ENCODE peak calls at places on chromosomes 2 and 18, in four cellular contexts. C is HepG2, J is A549, K is K562. Y is an unnamed sample.

GRCh38 chr2:74264281-74264680 is 65.9 kb downstream of the MTHFD2 start:
- DNase-seq in C (no peak), J (no peak), K (no peak), Y (no peak)

GRCh38 chr18:765764-766549 is 46.1 kb downstream of the YES1 start:
- DNase-seq in C (no peak), J (no peak), K (peak), Y (no peak)

GRCh38 chr18:55862693-55863485 is 274.9 kb upstream of the TCF4 start:
- DNase-seq in C (no peak), J (no peak), K (no peak), Y (peak)

GRCh38 chr18:66826211-66826610 is 222.3 kb upstream of the CDH19 start:
- DNase-seq in C (no peak), J (no peak), K (no peak), Y (no peak)

GRCh38 chr2:67039701-67040100 is 357.4 kb upstream of the ETAA1 start:
- DNase-seq in C (no peak), J (no peak), K (no peak), Y (no peak)

GRCh38 chr18:57242285-57242684 is 95.4 kb downstream of the BOD1L2 start:
- DNase-seq in C (no peak), J (no peak), K (no peak), Y (no peak)

GRCh38 chr2:237072067-237072931 is 13.4 kb upstream of the COPS8 start:
- DNase-seq in C (peak), J (peak), K (peak), Y (peak)

GRCh38 chr2:188326669-188327301 is 35.1 kb downstream of the GULP1 start:
- DNase-seq in C (no peak), J (peak), K (peak), Y (no peak)

GRCh38 chr2:66794571-66794970 is 359.6 kb downstream of the MEIS1 start:
- DNase-seq in C (no peak), J (no peak), K (no peak), Y (no peak)

GRCh38 chr2:127721311-127721977 is 20.1 kb downstream of the SFT2D3 start:
- DNase-seq in C (no peak), J (no peak), K (no peak), Y (no peak)

GRCh38 chr2:240210198-240210965 is 69.9 kb upstream of the OTOS start:
- DNase-seq in C (no peak), J (no peak), K (no peak), Y (no peak)

GRCh38 chr2:49702740-49703139 is 548.4 kb upstream of the FSHR start:
- DNase-seq in C (peak), J (peak), K (no peak), Y (no peak)

GRCh38 chr2:122172812-122173211 is 417.4 kb downstream of the TSN start:
- DNase-seq in C (no peak), J (no peak), K (no peak), Y (no peak)

GRCh38 chr2:46848446-46848845 is 67.2 kb downstream of the MCFD2 start:
- DNase-seq in C (no peak), J (no peak), K (no peak), Y (no peak)

GRCh38 chr2:132923787-132924186 is 253.8 kb upstream of the LYPD1 start:
- DNase-seq in C (no peak), J (no peak), K (no peak), Y (no peak)

GRCh38 chr2:11672404-11672803 is 2.4 kb upstream of the NTSR2 start:
- DNase-seq in C (no peak), J (no peak), K (no peak), Y (no peak)

GRCh38 chr2:181785677-181786344 is 105.5 kb upstream of the NEUROD1 start:
- DNase-seq in C (no peak), J (peak), K (no peak), Y (no peak)

GRCh38 chr2:172613610-172614231 is 57.8 kb downstream of the PDK1 start:
- DNase-seq in C (no peak), J (no peak), K (no peak), Y (no peak)

GRCh38 chr2:119349289-119349688 is 17.3 kb downstream of the C2orf76 start:
- DNase-seq in C (no peak), J (no peak), K (no peak), Y (no peak)

GRCh38 chr2:136448435-136448834 is 316.9 kb upstream of the THSD7B start:
- DNase-seq in C (no peak), J (no peak), K (no peak), Y (no peak)

GRCh38 chr2:172437419-172438063 is 10.2 kb downstream of the ITGA6 start:
- DNase-seq in C (no peak), J (no peak), K (no peak), Y (no peak)

GRCh38 chr2:9422321-9423099 is 818 bp downstream of the ITGB1BP1 start:
- DNase-seq in C (peak), J (peak), K (peak), Y (peak)

GRCh38 chr2:96549967-96550786 is 13.6 kb downstream of the ARID5A start:
- DNase-seq in C (peak), J (peak), K (peak), Y (peak)

GRCh38 chr2:128420131-128420530 is 101.5 kb upstream of the HS6ST1 start:
- DNase-seq in C (no peak), J (no peak), K (no peak), Y (no peak)

GRCh38 chr2:42951263-42951938 is 159.0 kb upstream of the HAAO start:
- DNase-seq in C (no peak), J (no peak), K (no peak), Y (no peak)

GRCh38 chr2:48452108-48452507 is 77.8 kb upstream of the STON1 start:
- DNase-seq in C (no peak), J (no peak), K (no peak), Y (no peak)

GRCh38 chr2:101515512-101515911 is 40.6 kb upstream of the RFX8 start:
- DNase-seq in C (no peak), J (no peak), K (no peak), Y (no peak)

GRCh38 chr2:40556739-40557138 is 104.8 kb upstream of the SLC8A1 start:
- DNase-seq in C (no peak), J (no peak), K (no peak), Y (no peak)

GRCh38 chr2:157194097-157194688 is 63.3 kb upstream of the GALNT5 start:
- DNase-seq in C (peak), J (peak), K (peak), Y (no peak)

GRCh38 chr2:204299766-204300165 is 245.5 kb upstream of the PARD3B start:
- DNase-seq in C (no peak), J (no peak), K (no peak), Y (no peak)

GRCh38 chr2:192194866-192195547 is at the start of gene TMEFF2:
- DNase-seq in C (peak), J (peak), K (peak), Y (peak)

GRCh38 chr18:54968807-54969206 is 9.5 kb upstream of the CCDC68 start:
- DNase-seq in C (no peak), J (no peak), K (no peak), Y (no peak)

GRCh38 chr18:48490641-48491040 is 48.2 kb upstream of the CTIF start:
- DNase-seq in C (no peak), J (no peak), K (no peak), Y (no peak)

GRCh38 chr2:48292429-48292828 is 237.5 kb upstream of the STON1 start:
- DNase-seq in C (no peak), J (no peak), K (no peak), Y (no peak)

GRCh38 chr2:58448065-58448507 is 207.0 kb upstream of the FANCL start:
- DNase-seq in C (peak), J (peak), K (peak), Y (peak)

DNA sequence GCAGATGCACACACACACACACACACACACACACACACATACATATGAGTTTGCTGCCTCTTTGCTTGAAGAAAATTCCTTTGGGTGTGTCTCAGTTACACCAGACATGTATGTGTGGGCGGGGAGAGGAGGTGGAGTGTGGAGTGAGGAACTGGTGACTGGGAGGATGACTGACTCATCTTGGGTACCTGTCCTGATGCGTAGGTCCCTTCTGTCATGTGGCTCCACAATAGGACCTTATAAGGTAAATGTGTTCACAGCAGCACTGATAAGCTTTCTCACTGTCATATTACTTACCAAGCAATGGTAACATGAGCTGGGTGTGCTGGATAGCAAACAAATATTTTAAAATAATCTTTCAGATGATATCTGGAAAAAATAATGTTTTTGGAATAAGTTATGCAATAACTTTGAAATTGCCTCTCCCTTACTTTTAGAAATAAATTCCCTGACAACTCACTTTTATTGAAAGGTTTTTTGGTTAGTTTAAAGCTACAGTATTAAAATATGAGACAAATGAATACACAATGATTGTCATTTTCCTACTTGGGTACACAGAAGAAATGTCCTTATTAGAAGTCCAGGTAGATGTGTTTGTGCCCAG is 45.2 kb downstream of the SLC9A2 start:
- DNase-seq in C (peak), J (peak), K (peak), Y (no peak)
- TF ChIP-seq HMGXB4 in C (no peak), J (no peak), K (no peak), Y (no peak)

GRCh38 chr2:7552825-7553550 is 635.8 kb downstream of the RNF144A start:
- DNase-seq in C (no peak), J (no peak), K (no peak), Y (no peak)
- TF ChIP-seq HMGXB4 in C (no peak), J (no peak), K (no peak), Y (no peak)

DNA sequence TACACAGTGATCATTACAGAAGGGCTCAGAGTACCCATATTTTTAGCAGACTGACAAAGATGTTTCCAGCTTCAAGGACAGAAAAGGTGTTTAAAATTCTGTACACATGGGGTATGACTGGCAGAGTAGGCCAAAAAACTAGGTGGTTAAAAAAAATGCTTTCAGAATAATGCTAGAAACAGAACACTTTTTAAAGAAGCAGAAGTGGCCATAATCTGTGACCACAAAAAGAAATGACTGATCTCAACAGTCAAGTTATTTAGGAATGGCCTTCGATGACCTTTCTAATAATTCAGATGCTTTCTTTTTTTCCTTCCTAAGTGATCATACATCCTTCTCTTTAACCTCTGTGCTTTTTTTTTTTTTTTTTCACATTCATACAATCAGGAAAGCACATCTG is 4.1 kb upstream of the AQP4 start:
- DNase-seq in C (no peak), J (no peak), K (no peak), Y (no peak)
- TF ChIP-seq HMGXB4 in C (no peak), J (no peak), K (no peak), Y (no peak)

DNA sequence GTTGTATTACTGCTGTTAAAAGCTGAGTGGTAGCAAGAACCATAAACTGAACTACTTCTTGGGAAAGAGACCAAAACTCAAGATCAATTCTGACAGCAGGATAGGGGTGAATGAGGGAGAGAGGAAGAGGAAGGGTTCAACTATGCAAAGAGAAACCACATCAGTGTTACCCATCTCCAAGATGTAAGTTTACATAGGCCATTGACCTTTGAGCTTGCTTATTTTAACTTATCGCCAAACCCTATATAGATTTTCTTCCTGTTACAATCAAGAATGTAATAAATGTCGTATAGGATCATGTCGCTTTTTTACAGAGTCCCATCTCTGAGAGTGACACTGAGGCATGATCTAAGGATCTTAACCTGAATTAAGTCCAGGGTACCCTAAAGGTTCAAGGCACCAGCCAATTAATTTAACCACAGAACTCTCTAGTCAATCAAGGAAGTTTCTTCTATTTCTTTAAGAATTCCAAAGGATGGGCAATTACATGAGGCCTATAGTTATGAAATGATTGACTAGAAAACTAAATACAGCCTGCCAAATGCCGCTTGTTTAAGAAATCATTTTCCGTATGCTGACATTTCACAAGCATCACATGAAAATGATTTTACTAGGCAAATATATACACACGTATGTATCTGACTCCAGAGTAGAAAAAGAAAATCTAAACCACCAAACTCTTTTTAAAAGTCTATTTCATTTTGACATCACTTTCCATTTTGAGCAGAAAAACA is 11.8 kb downstream of the RND3 start:
- DNase-seq in C (no peak), J (no peak), K (no peak), Y (no peak)
- TF ChIP-seq HMGXB4 in C (no peak), J (no peak), K (no peak), Y (no peak)